ENCODE peak calls at places on chromosomes 1 and 21, in eight cellular contexts. One of them, this sample, is unnamed.

GRCh38 chr1:54283997-54284385 is 84.0 kb downstream of the MRPL37 start:
- DNase-seq in AG09309: no peak
- DNase-seq in endothelial cell of umbilical vein: no peak
- DNase-seq in GM06990: no peak
- DNase-seq in choroid plexus epithelial cell: no peak
- DNase-seq in AG10803: no peak
- DNase-seq in spleen: no peak
- DNase-seq in fibroblast of the aortic adventitia: no peak
- DNase-seq in this sample: no peak

GRCh38 chr21:34075760-34076159 is 2.4 kb downstream of the MRPS6 start:
- DNase-seq in endothelial cell of umbilical vein: no peak
- DNase-seq in AG09309: peak; percentile 7
- DNase-seq in GM06990: no peak
- DNase-seq in fibroblast of the aortic adventitia: no peak
- DNase-seq in AG10803: no peak
- DNase-seq in spleen: no peak
- DNase-seq in choroid plexus epithelial cell: peak; percentile 46
- DNase-seq in this sample: no peak

GRCh38 chr1:30675761-30676160 is 47.6 kb downstream of the MATN1 start:
- DNase-seq in AG10803: peak; percentile 87
- DNase-seq in spleen: no peak
- DNase-seq in GM06990: no peak
- DNase-seq in AG09309: peak; percentile 91
- DNase-seq in choroid plexus epithelial cell: peak; percentile 66
- DNase-seq in fibroblast of the aortic adventitia: peak; percentile 84
- DNase-seq in endothelial cell of umbilical vein: no peak
- DNase-seq in this sample: no peak

GRCh38 chr1:241012708-241013340 is 344.2 kb downstream of the RGS7 start:
- DNase-seq in choroid plexus epithelial cell: no peak
- DNase-seq in AG09309: no peak
- DNase-seq in AG10803: no peak
- DNase-seq in endothelial cell of umbilical vein: no peak
- DNase-seq in spleen: no peak
- DNase-seq in GM06990: no peak
- DNase-seq in fibroblast of the aortic adventitia: no peak
- DNase-seq in this sample: no peak

GRCh38 chr1:53949023-53949611 is 3.0 kb downstream of the LRRC42 start:
- DNase-seq in choroid plexus epithelial cell: peak; percentile 75
- DNase-seq in fibroblast of the aortic adventitia: peak; percentile 64
- DNase-seq in AG10803: peak; percentile 40
- DNase-seq in endothelial cell of umbilical vein: peak; percentile 33
- DNase-seq in AG09309: no peak
- DNase-seq in spleen: no peak
- DNase-seq in GM06990: no peak
- DNase-seq in this sample: peak; percentile 44

GRCh38 chr1:162670928-162671663 is 38.8 kb downstream of the DDR2 start:
- DNase-seq in fibroblast of the aortic adventitia: peak; percentile 68
- DNase-seq in AG10803: peak; percentile 89
- DNase-seq in spleen: no peak
- DNase-seq in choroid plexus epithelial cell: peak; percentile 61
- DNase-seq in GM06990: no peak
- DNase-seq in AG09309: no peak
- DNase-seq in endothelial cell of umbilical vein: peak; percentile 72
- DNase-seq in this sample: no peak

GRCh38 chr1:28115267-28115666 is 26.9 kb upstream of the EYA3 start:
- DNase-seq in spleen: no peak
- DNase-seq in GM06990: peak; percentile 53
- DNase-seq in AG09309: no peak
- DNase-seq in AG10803: no peak
- DNase-seq in endothelial cell of umbilical vein: no peak
- DNase-seq in fibroblast of the aortic adventitia: no peak
- DNase-seq in choroid plexus epithelial cell: peak; percentile 29
- DNase-seq in this sample: no peak

GRCh38 chr1:214349008-214349407 is 68.0 kb downstream of the SMYD2 start:
- DNase-seq in endothelial cell of umbilical vein: no peak
- DNase-seq in AG10803: no peak
- DNase-seq in choroid plexus epithelial cell: no peak
- DNase-seq in spleen: no peak
- DNase-seq in fibroblast of the aortic adventitia: no peak
- DNase-seq in AG09309: no peak
- DNase-seq in GM06990: no peak
- DNase-seq in this sample: no peak

GRCh38 chr1:185315364-185316108 is 1.5 kb downstream of the IVNS1ABP start:
- DNase-seq in endothelial cell of umbilical vein: no peak
- DNase-seq in GM06990: no peak
- DNase-seq in choroid plexus epithelial cell: peak; percentile 14
- DNase-seq in spleen: no peak
- DNase-seq in fibroblast of the aortic adventitia: peak; percentile 12
- DNase-seq in AG09309: no peak
- DNase-seq in AG10803: no peak
- DNase-seq in this sample: no peak

GRCh38 chr1:175269151-175269550 is 76.6 kb upstream of the KIAA0040 start:
- DNase-seq in GM06990: no peak
- DNase-seq in choroid plexus epithelial cell: no peak
- DNase-seq in AG10803: no peak
- DNase-seq in fibroblast of the aortic adventitia: no peak
- DNase-seq in AG09309: no peak
- DNase-seq in endothelial cell of umbilical vein: no peak
- DNase-seq in spleen: no peak
- DNase-seq in this sample: no peak

GRCh38 chr1:27153927-27154358 is 982 bp downstream of the SLC9A1 start:
- DNase-seq in AG09309: no peak
- DNase-seq in GM06990: no peak
- DNase-seq in fibroblast of the aortic adventitia: no peak
- DNase-seq in AG10803: no peak
- DNase-seq in spleen: peak; percentile 76
- DNase-seq in choroid plexus epithelial cell: no peak
- DNase-seq in endothelial cell of umbilical vein: no peak
- DNase-seq in this sample: no peak

GRCh38 chr1:11294951-11295350 is 22.0 kb downstream of the UBIAD1 start:
- DNase-seq in AG10803: no peak
- DNase-seq in endothelial cell of umbilical vein: no peak
- DNase-seq in fibroblast of the aortic adventitia: no peak
- DNase-seq in spleen: no peak
- DNase-seq in GM06990: no peak
- DNase-seq in choroid plexus epithelial cell: no peak
- DNase-seq in AG09309: no peak
- DNase-seq in this sample: no peak

GRCh38 chr1:220371324-220371723 is 99.1 kb upstream of the RAB3GAP2 start:
- DNase-seq in AG10803: no peak
- DNase-seq in fibroblast of the aortic adventitia: no peak
- DNase-seq in spleen: no peak
- DNase-seq in GM06990: no peak
- DNase-seq in choroid plexus epithelial cell: no peak
- DNase-seq in AG09309: no peak
- DNase-seq in endothelial cell of umbilical vein: no peak
- DNase-seq in this sample: no peak
- TF ChIP-seq CTCF in AG10803: no peak
- TF ChIP-seq CTCF in fibroblast of the aortic adventitia: no peak
- TF ChIP-seq CTCF in spleen: no peak
- TF ChIP-seq CTCF in GM06990: peak; percentile 33
- TF ChIP-seq CTCF in choroid plexus epithelial cell: no peak
- TF ChIP-seq CTCF in AG09309: no peak
- TF ChIP-seq CTCF in endothelial cell of umbilical vein: no peak
- TF ChIP-seq CTCF in this sample: no peak

DNA sequence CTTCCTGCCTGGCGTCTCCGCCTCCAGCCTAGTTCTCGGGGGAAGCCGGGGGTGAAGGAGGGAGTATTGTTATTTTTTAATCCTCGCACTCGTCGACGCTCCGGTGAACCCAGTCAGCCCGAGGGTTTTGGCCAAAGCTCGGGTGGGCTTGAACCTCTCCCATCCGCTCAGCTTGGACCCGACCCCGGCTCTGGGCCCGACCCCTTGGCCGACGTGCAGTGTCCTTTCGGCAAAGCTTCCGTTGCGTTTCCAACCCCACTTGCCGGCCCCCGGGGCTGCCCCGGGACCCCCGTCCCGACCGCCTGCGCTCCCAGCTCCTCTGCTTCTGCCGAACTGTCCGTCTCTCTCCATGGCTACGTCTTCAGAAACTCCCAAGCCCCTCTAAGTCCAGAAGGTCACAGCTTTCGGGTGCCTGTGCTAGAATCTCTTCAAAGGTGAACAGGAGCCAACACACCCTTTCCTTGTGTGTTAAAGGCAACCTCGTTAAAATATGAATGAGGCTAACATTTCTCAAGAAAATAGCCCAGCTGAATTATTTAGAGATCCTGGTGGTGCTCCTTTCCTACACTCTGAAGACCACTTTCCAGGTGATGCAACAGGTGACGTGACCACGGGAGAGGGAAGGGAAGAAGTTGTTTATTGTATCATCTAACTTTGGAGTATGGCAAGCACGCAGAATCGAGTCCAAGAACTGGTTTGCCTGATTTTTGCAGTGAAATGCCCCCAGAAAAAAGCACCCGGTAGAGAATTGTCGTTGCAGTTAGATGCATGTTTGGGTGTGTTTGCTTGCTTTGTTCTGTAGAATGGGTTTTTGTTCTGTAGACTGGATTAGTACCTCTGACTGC is 735 bp downstream of the DESI2 start:
- DNase-seq in endothelial cell of umbilical vein: peak; percentile 38
- DNase-seq in fibroblast of the aortic adventitia: peak; percentile 27
- DNase-seq in spleen: no peak
- DNase-seq in GM06990: no peak
- DNase-seq in choroid plexus epithelial cell: peak; percentile 33
- DNase-seq in AG10803: peak; percentile 28
- DNase-seq in AG09309: no peak
- DNase-seq in this sample: peak; percentile 25
- TF ChIP-seq CTCF in endothelial cell of umbilical vein: no peak
- TF ChIP-seq CTCF in fibroblast of the aortic adventitia: no peak
- TF ChIP-seq CTCF in spleen: no peak
- TF ChIP-seq CTCF in GM06990: no peak
- TF ChIP-seq CTCF in choroid plexus epithelial cell: no peak
- TF ChIP-seq CTCF in AG10803: no peak
- TF ChIP-seq CTCF in AG09309: no peak
- TF ChIP-seq CTCF in this sample: no peak

DNA sequence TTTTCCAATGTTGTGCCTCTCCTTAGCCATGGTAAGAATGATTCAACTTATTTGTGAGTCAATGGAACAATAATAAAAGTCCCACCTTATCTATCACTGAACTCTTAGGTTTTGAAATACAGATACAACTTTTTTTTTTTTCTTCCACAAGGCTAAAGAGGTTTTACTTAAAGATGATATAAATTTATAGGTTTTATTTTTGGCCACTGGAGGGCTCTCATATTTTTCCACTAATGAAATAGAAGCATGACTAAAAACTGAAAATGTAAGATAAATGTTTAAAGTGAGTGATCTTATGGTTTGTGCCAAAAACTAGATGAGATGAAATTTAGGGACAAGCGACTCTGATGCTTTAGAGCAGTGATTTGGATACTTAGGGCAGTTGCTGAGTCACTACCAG is 499.0 kb downstream of the NUF2 start:
- DNase-seq in spleen: no peak
- DNase-seq in AG09309: no peak
- DNase-seq in GM06990: no peak
- DNase-seq in endothelial cell of umbilical vein: peak; percentile 11
- DNase-seq in AG10803: peak; percentile 16
- DNase-seq in fibroblast of the aortic adventitia: peak; percentile 60
- DNase-seq in choroid plexus epithelial cell: peak; percentile 16
- DNase-seq in this sample: no peak
- TF ChIP-seq CTCF in spleen: no peak
- TF ChIP-seq CTCF in AG09309: peak; percentile 24
- TF ChIP-seq CTCF in GM06990: no peak
- TF ChIP-seq CTCF in endothelial cell of umbilical vein: no peak
- TF ChIP-seq CTCF in AG10803: peak; percentile 43
- TF ChIP-seq CTCF in fibroblast of the aortic adventitia: peak; percentile 23
- TF ChIP-seq CTCF in choroid plexus epithelial cell: peak; percentile 26
- TF ChIP-seq CTCF in this sample: peak; percentile 4

DNA sequence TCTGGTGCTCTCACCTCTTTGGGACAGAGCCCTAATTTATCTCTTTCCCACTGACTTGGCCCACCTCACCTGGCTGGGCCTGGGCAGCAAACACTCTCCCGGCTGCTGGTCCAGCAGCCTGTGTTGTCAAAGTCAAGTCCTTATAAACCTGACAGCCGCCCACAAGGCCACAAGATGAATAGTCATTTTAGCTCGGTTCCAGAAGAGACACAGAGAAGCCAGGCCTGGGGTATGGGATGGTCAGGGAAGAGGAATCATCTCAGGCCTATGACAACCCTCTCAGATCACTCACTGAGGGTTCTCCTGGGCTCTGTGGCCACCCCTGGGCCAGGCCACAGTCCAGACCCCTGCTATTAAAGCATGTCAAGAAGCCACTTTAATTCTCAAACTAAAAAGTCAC is 158.5 kb downstream of the FOXD2 start:
- DNase-seq in fibroblast of the aortic adventitia: no peak
- DNase-seq in spleen: no peak
- DNase-seq in GM06990: no peak
- DNase-seq in AG09309: no peak
- DNase-seq in choroid plexus epithelial cell: no peak
- DNase-seq in endothelial cell of umbilical vein: no peak
- DNase-seq in AG10803: no peak
- DNase-seq in this sample: no peak
- TF ChIP-seq CTCF in fibroblast of the aortic adventitia: no peak
- TF ChIP-seq CTCF in spleen: no peak
- TF ChIP-seq CTCF in GM06990: no peak
- TF ChIP-seq CTCF in AG09309: no peak
- TF ChIP-seq CTCF in choroid plexus epithelial cell: no peak
- TF ChIP-seq CTCF in endothelial cell of umbilical vein: no peak
- TF ChIP-seq CTCF in AG10803: no peak
- TF ChIP-seq CTCF in this sample: no peak

GRCh38 chr1:157000686-157001085 is 44.9 kb downstream of the ARHGEF11 start:
- DNase-seq in endothelial cell of umbilical vein: peak; percentile 6
- DNase-seq in fibroblast of the aortic adventitia: no peak
- DNase-seq in AG09309: no peak
- DNase-seq in GM06990: no peak
- DNase-seq in choroid plexus epithelial cell: peak; percentile 15
- DNase-seq in spleen: no peak
- DNase-seq in AG10803: no peak
- DNase-seq in this sample: no peak
- TF ChIP-seq CTCF in endothelial cell of umbilical vein: no peak
- TF ChIP-seq CTCF in fibroblast of the aortic adventitia: no peak
- TF ChIP-seq CTCF in AG09309: no peak
- TF ChIP-seq CTCF in GM06990: no peak
- TF ChIP-seq CTCF in choroid plexus epithelial cell: no peak
- TF ChIP-seq CTCF in spleen: no peak
- TF ChIP-seq CTCF in AG10803: no peak
- TF ChIP-seq CTCF in this sample: no peak

GRCh38 chr1:101043776-101044175 is 18.2 kb upstream of the DPH5 start:
- DNase-seq in AG09309: peak; percentile 25
- DNase-seq in GM06990: no peak
- DNase-seq in AG10803: peak; percentile 53
- DNase-seq in spleen: no peak
- DNase-seq in endothelial cell of umbilical vein: peak; percentile 36
- DNase-seq in fibroblast of the aortic adventitia: peak; percentile 44
- DNase-seq in choroid plexus epithelial cell: peak; percentile 56
- DNase-seq in this sample: no peak
- TF ChIP-seq CTCF in AG09309: peak; percentile 46
- TF ChIP-seq CTCF in GM06990: no peak
- TF ChIP-seq CTCF in AG10803: peak; percentile 41
- TF ChIP-seq CTCF in spleen: no peak
- TF ChIP-seq CTCF in endothelial cell of umbilical vein: no peak
- TF ChIP-seq CTCF in fibroblast of the aortic adventitia: peak; percentile 21
- TF ChIP-seq CTCF in choroid plexus epithelial cell: peak; percentile 34
- TF ChIP-seq CTCF in this sample: no peak

This sample was measured in GM13977.